ENCODE peak calls at places on chromosomes 12 and 14, in four cellular contexts. T is HepG2, P is HEK293T, Q is K562. Y is an unnamed sample.

GRCh38 chr14:24132061-24132685 is 1.7 kb downstream of the FITM1 start:
- DNase-seq in P (no peak), Q (no peak), T (no peak), Y (no peak)

GRCh38 chr14:103329421-103330347 is 4.4 kb upstream of the EIF5 start:
- DNase-seq in T (peak), Q (peak), P (no peak), Y (no peak)

GRCh38 chr12:27505771-27506170 is 18.2 kb upstream of the PPFIBP1 start:
- DNase-seq in T (no peak), P (no peak), Q (no peak), Y (no peak)

GRCh38 chr12:124625867-124626675 is 58.7 kb upstream of the NCOR2 start:
- DNase-seq in T (peak), P (no peak), Q (peak), Y (no peak)

GRCh38 chr14:103870144-103870876 is 22.9 kb upstream of the PPP1R13B start:
- DNase-seq in P (no peak), Q (no peak), T (no peak), Y (no peak)

GRCh38 chr14:48261436-48261835 is 586.0 kb upstream of the MDGA2 start:
- DNase-seq in P (no peak), Q (no peak), T (no peak), Y (no peak)

GRCh38 chr12:109588461-109589239 is 15.1 kb downstream of the MVK start:
- DNase-seq in P (no peak), T (peak), Q (no peak), Y (no peak)

GRCh38 chr14:105577339-105577861 is 51.0 kb downstream of the TMEM121 start:
- DNase-seq in Q (no peak), P (no peak), T (no peak), Y (no peak)

GRCh38 chr12:39490500-39491276 is 47.8 kb upstream of the KIF21A start:
- DNase-seq in T (no peak), Q (no peak), P (no peak), Y (no peak)

GRCh38 chr12:6039894-6040601 is 84.4 kb downstream of the VWF start:
- DNase-seq in P (peak), T (peak), Q (peak), Y (peak)

GRCh38 chr14:94290197-94290596 is 2.9 kb downstream of the SERPINA10 start:
- DNase-seq in T (no peak), Q (no peak), P (no peak), Y (no peak)

GRCh38 chr14:94291906-94292525 is 1.1 kb downstream of the SERPINA10 start:
- DNase-seq in T (peak), P (no peak), Q (no peak), Y (no peak)

GRCh38 chr14:94292526-94292871 is 569 bp downstream of the SERPINA10 start:
- DNase-seq in T (no peak), P (no peak), Q (no peak), Y (no peak)

GRCh38 chr14:94291159-94291905 is 1.7 kb downstream of the SERPINA10 start:
- DNase-seq in T (no peak), P (no peak), Q (no peak), Y (no peak)

GRCh38 chr14:94288610-94289465 is 4.2 kb downstream of the SERPINA10 start:
- DNase-seq in T (no peak), Q (no peak), P (no peak), Y (no peak)
- TF ChIP-seq ELF4 in T (no peak), Q (no peak), P (no peak), Y (no peak)

GRCh38 chr12:31682136-31682962 is 22.9 kb downstream of the ETFBKMT start:
- DNase-seq in Q (peak), P (peak), T (peak), Y (peak)

GRCh38 chr12:31685801-31686200 is 26.3 kb downstream of the ETFBKMT start:
- DNase-seq in T (no peak), P (no peak), Q (no peak), Y (no peak)

GRCh38 chr12:31687101-31687527 is 27.6 kb downstream of the ETFBKMT start:
- DNase-seq in P (no peak), Q (no peak), T (no peak), Y (no peak)
- TF ChIP-seq ELF4 in P (no peak), Q (no peak), T (no peak), Y (no peak)

GRCh38 chr12:26204612-26205289 is 9.4 kb downstream of the SSPN start:
- DNase-seq in T (no peak), Q (no peak), P (no peak), Y (no peak)
- TF ChIP-seq ELF4 in T (no peak), Q (no peak), P (no peak), Y (no peak)

GRCh38 chr12:19127270-19127669 is 2.3 kb upstream of the PLEKHA5 start:
- DNase-seq in Q (no peak), P (no peak), T (no peak), Y (no peak)

GRCh38 chr12:19121449-19122018 is 8.0 kb upstream of the PLEKHA5 start:
- DNase-seq in Q (no peak), T (no peak), P (no peak), Y (no peak)

GRCh38 chr12:19129486-19130223 is at the start of gene PLEKHA5:
- DNase-seq in Q (peak), P (peak), T (peak), Y (peak)

GRCh38 chr12:19129121-19129485 is 430 bp upstream of the PLEKHA5 start:
- DNase-seq in P (no peak), Q (no peak), T (no peak), Y (no peak)

DNA sequence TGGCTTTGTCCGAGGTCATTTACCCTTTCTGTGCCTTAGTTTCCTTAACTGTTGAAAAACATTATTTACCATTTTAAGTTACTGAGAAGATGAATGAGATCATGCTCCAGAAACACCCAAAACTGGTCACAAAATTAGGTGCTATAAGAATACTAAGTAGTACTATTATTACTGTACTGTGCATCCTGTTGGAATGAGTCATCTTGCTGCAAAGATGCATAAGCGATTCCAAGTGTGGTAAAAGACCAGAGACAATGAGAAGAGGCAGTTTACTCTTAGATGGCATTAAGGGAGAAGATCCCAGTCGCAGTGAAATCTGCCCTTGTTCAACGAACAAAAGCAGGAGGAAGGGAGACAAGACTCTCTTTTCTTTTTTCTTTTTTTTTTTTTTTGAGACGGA is 4.2 kb upstream of the PLEKHA5 start:
- DNase-seq in T (no peak), P (no peak), Q (no peak), Y (no peak)
- TF ChIP-seq ELF4 in T (no peak), P (no peak), Q (no peak), Y (no peak)

GRCh38 chr14:87617079-87617478 is 375.9 kb downstream of the GALC start:
- DNase-seq in P (no peak), Q (no peak), T (no peak), Y (no peak)

GRCh38 chr14:87613856-87614255 is 379.1 kb downstream of the GALC start:
- DNase-seq in Q (no peak), P (no peak), T (no peak), Y (no peak)

GRCh38 chr14:87615050-87615449 is 377.9 kb downstream of the GALC start:
- DNase-seq in T (no peak), P (no peak), Q (no peak), Y (no peak)

GRCh38 chr14:87615822-87616679 is 376.9 kb downstream of the GALC start:
- DNase-seq in P (peak), T (peak), Q (peak), Y (peak)
- TF ChIP-seq ELF4 in P (no peak), T (no peak), Q (no peak), Y (no peak)

Y was measured in WTC11.